ENCODE peak calls at places on chromosomes 13 and 19, in seven cellular contexts. One of them, this sample, is unnamed.

GRCh38 chr19:15199652-15200574 is 882 bp downstream of the NOTCH3 start:
- DNase-seq in ascending aorta: no peak
- DNase-seq in gastrocnemius medialis: no peak
- DNase-seq in suprapubic skin: no peak
- DNase-seq in cardiac muscle cell: peak; percentile 82
- DNase-seq in PC-9: peak; percentile 46
- DNase-seq in left ventricle myocardium inferior: no peak
- DNase-seq in this sample: peak; percentile 62

GRCh38 chr13:80458546-80458945 is 117.6 kb upstream of the SPRY2 start:
- DNase-seq in PC-9: no peak
- DNase-seq in gastrocnemius medialis: no peak
- DNase-seq in cardiac muscle cell: no peak
- DNase-seq in left ventricle myocardium inferior: no peak
- DNase-seq in suprapubic skin: no peak
- DNase-seq in ascending aorta: no peak
- DNase-seq in this sample: peak; percentile 46

GRCh38 chr13:97030705-97031452 is 36.6 kb upstream of the OXGR1 start:
- DNase-seq in cardiac muscle cell: peak; percentile 36
- DNase-seq in gastrocnemius medialis: no peak
- DNase-seq in suprapubic skin: no peak
- DNase-seq in PC-9: peak; percentile 2
- DNase-seq in ascending aorta: no peak
- DNase-seq in left ventricle myocardium inferior: no peak
- DNase-seq in this sample: peak; percentile 67

GRCh38 chr13:113981201-113981605 is 7.3 kb upstream of the C13orf46 start:
- DNase-seq in left ventricle myocardium inferior: peak; percentile 47
- DNase-seq in suprapubic skin: peak; percentile 85
- DNase-seq in ascending aorta: no peak
- DNase-seq in PC-9: peak; percentile 98
- DNase-seq in gastrocnemius medialis: peak; percentile 66
- DNase-seq in cardiac muscle cell: no peak
- DNase-seq in this sample: no peak

GRCh38 chr13:80134360-80134759 is 206.6 kb downstream of the SPRY2 start:
- DNase-seq in cardiac muscle cell: no peak
- DNase-seq in suprapubic skin: no peak
- DNase-seq in PC-9: no peak
- DNase-seq in gastrocnemius medialis: no peak
- DNase-seq in left ventricle myocardium inferior: no peak
- DNase-seq in ascending aorta: no peak
- DNase-seq in this sample: no peak

GRCh38 chr13:23867027-23867491 is 22.1 kb downstream of the MIPEP start:
- DNase-seq in suprapubic skin: no peak
- DNase-seq in left ventricle myocardium inferior: no peak
- DNase-seq in gastrocnemius medialis: no peak
- DNase-seq in ascending aorta: no peak
- DNase-seq in PC-9: no peak
- DNase-seq in cardiac muscle cell: peak; percentile 74
- DNase-seq in this sample: peak; percentile 74

GRCh38 chr13:69654392-69654791 is 453.2 kb upstream of the ATXN8OS start:
- DNase-seq in left ventricle myocardium inferior: no peak
- DNase-seq in gastrocnemius medialis: no peak
- DNase-seq in ascending aorta: no peak
- DNase-seq in cardiac muscle cell: no peak
- DNase-seq in suprapubic skin: no peak
- DNase-seq in PC-9: no peak
- DNase-seq in this sample: no peak

GRCh38 chr19:34253711-34254551 is 423 bp upstream of the GARRE1 start:
- DNase-seq in PC-9: no peak
- DNase-seq in left ventricle myocardium inferior: peak; percentile 88
- DNase-seq in ascending aorta: peak; percentile 34
- DNase-seq in cardiac muscle cell: peak; percentile 93
- DNase-seq in suprapubic skin: peak; percentile 90
- DNase-seq in gastrocnemius medialis: peak; percentile 80
- DNase-seq in this sample: no peak

GRCh38 chr19:53782698-53783097 is 41.4 kb downstream of the NLRP12 start:
- DNase-seq in suprapubic skin: no peak
- DNase-seq in ascending aorta: no peak
- DNase-seq in PC-9: no peak
- DNase-seq in gastrocnemius medialis: no peak
- DNase-seq in left ventricle myocardium inferior: no peak
- DNase-seq in cardiac muscle cell: no peak
- DNase-seq in this sample: no peak

GRCh38 chr19:641702-642101 is 2.0 kb downstream of the FGF22 start:
- DNase-seq in PC-9: no peak
- DNase-seq in left ventricle myocardium inferior: no peak
- DNase-seq in suprapubic skin: no peak
- DNase-seq in cardiac muscle cell: no peak
- DNase-seq in gastrocnemius medialis: no peak
- DNase-seq in ascending aorta: no peak
- DNase-seq in this sample: no peak

GRCh38 chr19:1321539-1321938 is 35.9 kb downstream of the EFNA2 start:
- DNase-seq in cardiac muscle cell: no peak
- DNase-seq in gastrocnemius medialis: no peak
- DNase-seq in PC-9: no peak
- DNase-seq in left ventricle myocardium inferior: no peak
- DNase-seq in ascending aorta: no peak
- DNase-seq in suprapubic skin: no peak
- DNase-seq in this sample: no peak

GRCh38 chr19:56155124-56155687 is 14.1 kb downstream of the ZNF444 start:
- DNase-seq in PC-9: no peak
- DNase-seq in gastrocnemius medialis: no peak
- DNase-seq in ascending aorta: no peak
- DNase-seq in suprapubic skin: no peak
- DNase-seq in cardiac muscle cell: no peak
- DNase-seq in left ventricle myocardium inferior: no peak
- DNase-seq in this sample: no peak
- TF ChIP-seq CTCF in PC-9: peak; percentile 56
- TF ChIP-seq CTCF in gastrocnemius medialis: no peak
- TF ChIP-seq CTCF in ascending aorta: no peak
- TF ChIP-seq CTCF in suprapubic skin: peak; percentile 27
- TF ChIP-seq CTCF in cardiac muscle cell: peak; percentile 41
- TF ChIP-seq CTCF in left ventricle myocardium inferior: peak; percentile 58
- TF ChIP-seq CTCF in this sample: peak; percentile 21

DNA sequence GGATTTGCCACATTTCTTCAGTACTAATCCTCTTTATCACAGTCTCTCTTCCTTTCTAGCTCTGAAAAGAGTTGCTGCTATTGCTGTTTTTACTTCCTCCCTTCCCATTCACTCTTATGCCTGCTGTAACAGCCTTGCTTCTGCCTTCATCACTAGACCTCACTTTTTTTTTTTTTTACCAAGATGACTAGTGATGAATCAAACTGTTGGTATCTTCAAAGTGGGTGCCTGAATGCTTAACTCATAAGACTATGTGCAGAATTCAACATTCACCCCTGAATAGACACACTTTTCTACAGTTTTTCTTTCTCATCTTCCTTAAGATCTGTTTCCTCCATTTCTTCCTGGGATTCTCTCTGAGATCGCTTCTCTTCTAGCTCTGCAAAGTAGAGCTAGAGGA is 217.2 kb upstream of the HTR2A start:
- DNase-seq in PC-9: no peak
- DNase-seq in cardiac muscle cell: no peak
- DNase-seq in ascending aorta: no peak
- DNase-seq in gastrocnemius medialis: no peak
- DNase-seq in suprapubic skin: no peak
- DNase-seq in left ventricle myocardium inferior: no peak
- DNase-seq in this sample: peak; percentile 74
- H3K4me3 ChIP-seq in PC-9: no peak overlapping the region
- H3K4me3 ChIP-seq in cardiac muscle cell: no peak overlapping the region
- H3K4me3 ChIP-seq in ascending aorta: no peak overlapping the region
- H3K4me3 ChIP-seq in gastrocnemius medialis: no peak overlapping the region
- H3K4me3 ChIP-seq in suprapubic skin: no peak overlapping the region
- H3K4me3 ChIP-seq in left ventricle myocardium inferior: no peak overlapping the region
- H3K4me3 ChIP-seq in this sample: no peak overlapping the region

GRCh38 chr19:39113199-39113598 is 12.4 kb upstream of the PAK4 start:
- DNase-seq in gastrocnemius medialis: no peak
- DNase-seq in PC-9: no peak
- DNase-seq in ascending aorta: no peak
- DNase-seq in left ventricle myocardium inferior: no peak
- DNase-seq in cardiac muscle cell: no peak
- DNase-seq in suprapubic skin: no peak
- DNase-seq in this sample: no peak

GRCh38 chr19:39112338-39112890 is 13.2 kb upstream of the PAK4 start:
- DNase-seq in ascending aorta: no peak
- DNase-seq in cardiac muscle cell: no peak
- DNase-seq in gastrocnemius medialis: peak; percentile 54
- DNase-seq in left ventricle myocardium inferior: no peak
- DNase-seq in suprapubic skin: no peak
- DNase-seq in PC-9: peak; percentile 91
- DNase-seq in this sample: no peak

GRCh38 chr19:39109641-39110040 is 15.9 kb upstream of the PAK4 start:
- DNase-seq in left ventricle myocardium inferior: no peak
- DNase-seq in suprapubic skin: no peak
- DNase-seq in PC-9: no peak
- DNase-seq in cardiac muscle cell: no peak
- DNase-seq in gastrocnemius medialis: no peak
- DNase-seq in ascending aorta: no peak
- DNase-seq in this sample: no peak

GRCh38 chr19:39111593-39112199 is 13.9 kb upstream of the PAK4 start:
- DNase-seq in ascending aorta: no peak
- DNase-seq in gastrocnemius medialis: no peak
- DNase-seq in suprapubic skin: no peak
- DNase-seq in cardiac muscle cell: no peak
- DNase-seq in PC-9: peak; percentile 76
- DNase-seq in left ventricle myocardium inferior: no peak
- DNase-seq in this sample: no peak

DNA sequence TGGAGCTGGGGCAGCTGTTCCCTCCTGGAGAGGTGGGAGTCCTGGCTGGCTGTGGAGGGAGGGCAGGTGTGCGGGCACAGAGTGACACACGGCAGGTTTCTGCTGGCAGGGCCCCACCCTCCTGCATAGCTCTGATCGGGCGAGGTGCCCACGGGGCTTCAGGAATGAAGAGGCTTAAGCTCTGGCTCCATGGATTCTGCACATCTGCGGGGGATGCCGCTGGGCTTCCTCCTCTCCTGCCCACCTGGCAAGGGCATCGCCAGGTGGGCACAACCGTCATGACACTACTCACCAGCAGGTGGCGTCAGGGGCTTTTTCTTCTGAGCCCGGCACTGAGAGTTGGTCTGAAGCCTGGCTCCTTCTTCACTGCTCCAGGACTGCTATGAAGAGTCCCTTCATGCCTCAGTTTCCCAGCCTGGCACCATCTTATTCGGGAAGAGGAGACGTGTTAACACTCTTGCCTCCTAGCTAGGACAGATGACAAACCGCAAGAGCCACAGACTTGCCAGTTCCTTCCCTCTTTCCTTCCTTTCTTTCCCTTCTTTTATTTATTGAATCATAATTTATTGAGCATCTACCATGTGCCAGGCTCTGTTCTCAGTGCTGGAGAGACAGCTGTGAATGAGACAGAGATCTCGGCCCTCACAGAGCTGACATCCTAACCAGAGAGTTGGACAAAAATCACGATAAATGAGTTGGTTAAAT is 15.2 kb upstream of the PAK4 start:
- DNase-seq in suprapubic skin: peak; percentile 76
- DNase-seq in left ventricle myocardium inferior: peak; percentile 47
- DNase-seq in cardiac muscle cell: peak; percentile 75
- DNase-seq in ascending aorta: no peak
- DNase-seq in PC-9: peak; percentile 65
- DNase-seq in gastrocnemius medialis: peak; percentile 46
- DNase-seq in this sample: no peak
- TF ChIP-seq CTCF in suprapubic skin: peak; percentile 74
- TF ChIP-seq CTCF in left ventricle myocardium inferior: peak; percentile 80
- TF ChIP-seq CTCF in cardiac muscle cell: peak; percentile 76
- TF ChIP-seq CTCF in ascending aorta: peak; percentile 71
- TF ChIP-seq CTCF in PC-9: peak; percentile 90
- TF ChIP-seq CTCF in gastrocnemius medialis: peak; percentile 69
- TF ChIP-seq CTCF in this sample: peak; percentile 75

GRCh38 chr19:29528946-29529645 is 3.3 kb downstream of the VSTM2B start:
- DNase-seq in cardiac muscle cell: no peak
- DNase-seq in suprapubic skin: no peak
- DNase-seq in ascending aorta: no peak
- DNase-seq in gastrocnemius medialis: no peak
- DNase-seq in PC-9: no peak
- DNase-seq in left ventricle myocardium inferior: no peak
- DNase-seq in this sample: no peak
- H3K4me3 ChIP-seq in cardiac muscle cell: peak overlapping the region; percentile 22
- H3K4me3 ChIP-seq in suprapubic skin: peak overlapping the region; percentile 40
- H3K4me3 ChIP-seq in ascending aorta: no peak overlapping the region
- H3K4me3 ChIP-seq in gastrocnemius medialis: no peak overlapping the region
- H3K4me3 ChIP-seq in PC-9: no peak overlapping the region
- H3K4me3 ChIP-seq in left ventricle myocardium inferior: peak overlapping the region; percentile 56
- H3K4me3 ChIP-seq in this sample: no peak overlapping the region

DNA sequence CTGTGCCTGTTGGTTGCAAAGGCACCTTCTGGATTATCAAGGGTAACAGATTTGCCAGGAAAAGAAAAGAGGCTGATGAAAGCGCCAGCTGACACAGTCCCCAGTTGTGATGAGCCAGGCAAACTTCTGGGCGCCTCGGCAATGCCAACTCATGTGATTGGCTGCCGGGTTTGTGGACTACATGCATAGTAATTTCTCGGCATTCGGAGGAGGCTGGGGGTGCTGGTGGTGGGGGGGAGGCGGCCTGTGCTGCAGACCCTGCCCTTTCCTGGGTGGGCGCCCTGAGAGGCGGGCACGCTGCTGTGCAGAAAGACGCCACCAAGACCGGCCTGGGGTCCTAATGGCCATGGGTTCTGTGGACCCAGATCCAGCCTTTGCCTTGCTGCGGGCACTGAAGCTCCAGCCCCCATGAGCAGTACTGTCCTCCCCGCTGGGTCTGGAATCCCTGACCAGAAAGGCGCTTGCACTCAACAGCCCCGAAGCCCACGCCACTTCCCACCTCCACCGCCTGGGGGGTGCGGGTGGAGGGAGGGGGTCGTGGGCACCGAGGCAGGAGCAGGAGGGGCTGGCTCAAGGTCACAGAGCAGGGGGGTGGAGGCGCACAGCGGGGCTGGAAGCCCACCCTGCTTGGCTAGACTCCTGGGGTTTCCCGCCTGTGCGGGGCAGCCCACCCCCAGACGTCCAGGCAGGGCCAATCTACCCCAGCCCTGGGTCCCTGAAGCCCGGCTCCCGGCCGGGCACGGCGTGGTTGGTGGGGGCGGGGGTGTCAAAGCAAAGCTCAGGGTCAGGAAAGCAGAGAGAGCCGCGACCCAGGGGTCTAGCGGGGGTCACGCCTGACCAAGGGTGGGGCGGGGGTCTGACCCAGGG is 1.0 kb downstream of the DIRAS1 start:
- DNase-seq in cardiac muscle cell: no peak
- DNase-seq in gastrocnemius medialis: no peak
- DNase-seq in left ventricle myocardium inferior: peak; percentile 60
- DNase-seq in suprapubic skin: no peak
- DNase-seq in ascending aorta: no peak
- DNase-seq in PC-9: no peak
- DNase-seq in this sample: peak; percentile 72
- TF ChIP-seq CTCF in cardiac muscle cell: no peak
- TF ChIP-seq CTCF in gastrocnemius medialis: no peak
- TF ChIP-seq CTCF in left ventricle myocardium inferior: no peak
- TF ChIP-seq CTCF in suprapubic skin: no peak
- TF ChIP-seq CTCF in ascending aorta: no peak
- TF ChIP-seq CTCF in PC-9: no peak
- TF ChIP-seq CTCF in this sample: no peak